ENCODE peak calls at places on chromosomes 6 and 20, in six cellular contexts. R is heart left ventricle, L is NCI-H345, V is ovary, B is NCI-H2029, Q is COR-L47. K is an unnamed sample.

GRCh38 chr20:57464642-57465211 is 60.2 kb downstream of the CTCFL start:
- DNase-seq in R (no peak), L (no peak), V (no peak), B (no peak), Q (no peak), K (no peak)

GRCh38 chr6:38307730-38308129 is 332.0 kb downstream of the BTBD9 start:
- DNase-seq in R (no peak), L (no peak), V (no peak), B (no peak), Q (no peak), K (no peak)

GRCh38 chr6:119568580-119568979 is 219.0 kb upstream of the MAN1A1 start:
- DNase-seq in R (no peak), L (no peak), V (no peak), B (no peak), Q (no peak), K (no peak)

GRCh38 chr6:106975699-106976032 is 1.1 kb upstream of the CD24 start:
- DNase-seq in R (no peak), L (no peak), V (no peak), B (no peak), Q (no peak), K (no peak)

GRCh38 chr6:35681298-35681697 is 7.4 kb downstream of the FKBP5 start:
- DNase-seq in R (no peak), L (no peak), V (no peak), B (no peak), Q (no peak), K (no peak)

GRCh38 chr6:12450446-12450845 is 160.3 kb downstream of the EDN1 start:
- DNase-seq in R (no peak), L (no peak), V (no peak), B (no peak), Q (no peak), K (no peak)

GRCh38 chr20:22459754-22460153 is 124.6 kb downstream of the FOXA2 start:
- DNase-seq in R (no peak), L (no peak), V (no peak), B (no peak), Q (no peak), K (no peak)

GRCh38 chr6:98944168-98944567 is 3.6 kb downstream of the FBXL4 start:
- DNase-seq in R (no peak), L (no peak), V (no peak), B (no peak), Q (no peak), K (no peak)

GRCh38 chr20:34110025-34111013 is 1.7 kb downstream of the EIF2S2 start:
- DNase-seq in R (no peak), L (no peak), V (no peak), B (no peak), Q (no peak), K (no peak)

GRCh38 chr6:18389479-18389878 is 2.3 kb downstream of the RNF144B start:
- DNase-seq in R (no peak), L (no peak), V (no peak), B (no peak), Q (no peak), K (no peak)

GRCh38 chr20:8940311-8940710 is 128.6 kb upstream of the PLCB4 start:
- DNase-seq in R (no peak), L (no peak), V (no peak), B (no peak), Q (no peak), K (no peak)

GRCh38 chr20:43925215-43925614 is 10.6 kb downstream of the TOX2 start:
- DNase-seq in R (no peak), L (no peak), V (no peak), B (no peak), Q (no peak), K (no peak)

GRCh38 chr20:22475662-22476061 is 108.7 kb downstream of the FOXA2 start:
- DNase-seq in R (no peak), L (no peak), V (no peak), B (no peak), Q (no peak), K (no peak)

GRCh38 chr20:37364013-37364926 is 18.3 kb downstream of the SRC start:
- DNase-seq in R (peak), L (no peak), V (peak), B (no peak), Q (no peak), K (no peak)

GRCh38 chr20:48265791-48266190 is 480.5 kb upstream of the SULF2 start:
- DNase-seq in R (no peak), L (no peak), V (no peak), B (no peak), Q (no peak), K (no peak)

GRCh38 chr6:108501559-108501958 is 59.2 kb upstream of the FOXO3 start:
- DNase-seq in R (no peak), L (no peak), V (no peak), B (no peak), Q (no peak), K (no peak)

GRCh38 chr20:23032679-23033078 is 2.4 kb upstream of the SSTR4 start:
- DNase-seq in R (no peak), L (no peak), V (no peak), B (no peak), Q (no peak), K (no peak)

GRCh38 chr6:84137989-84138575 is 89.4 kb downstream of the CEP162 start:
- DNase-seq in R (no peak), L (no peak), V (no peak), B (no peak), Q (no peak), K (no peak)

GRCh38 chr20:25251019-25251418 is 3.1 kb downstream of the PYGB start:
- DNase-seq in R (no peak), L (no peak), V (no peak), B (peak), Q (no peak), K (no peak)

GRCh38 chr20:62176866-62177265 is 6.0 kb upstream of the MTG2 start:
- DNase-seq in R (no peak), L (no peak), V (no peak), B (no peak), Q (no peak), K (no peak)

GRCh38 chr20:31573555-31574295 is 31.4 kb upstream of the ID1 start:
- DNase-seq in R (no peak), L (peak), V (peak), B (peak), Q (peak), K (peak)

GRCh38 chr20:31664696-31665354 is 27.1 kb downstream of the COX4I2 start:
- DNase-seq in R (no peak), L (no peak), V (no peak), B (no peak), Q (no peak), K (no peak)

GRCh38 chr6:137309078-137309762 is 90.0 kb upstream of the IFNGR1 start:
- DNase-seq in R (peak), L (peak), V (peak), B (peak), Q (peak), K (peak)

GRCh38 chr6:10434235-10434634 is 19.4 kb upstream of the TFAP2A start:
- DNase-seq in R (no peak), L (no peak), V (no peak), B (no peak), Q (no peak), K (no peak)

GRCh38 chr6:85580878-85581267 is 12.8 kb downstream of the SNX14 start:
- DNase-seq in R (peak), L (no peak), V (no peak), B (no peak), Q (no peak), K (no peak)

GRCh38 chr6:81925201-81925600 is 172.7 kb upstream of the TENT5A start:
- DNase-seq in R (no peak), L (no peak), V (no peak), B (no peak), Q (no peak), K (no peak)

GRCh38 chr20:23153696-23154341 is 67.7 kb upstream of the CD93 start:
- DNase-seq in R (no peak), L (no peak), V (no peak), B (no peak), Q (no peak), K (no peak)

GRCh38 chr6:111552241-111552744 is 53.4 kb downstream of the TRAF3IP2 start:
- DNase-seq in R (peak), L (peak), V (peak), B (no peak), Q (peak), K (peak)

GRCh38 chr6:143024977-143025376 is 35.7 kb upstream of the AIG1 start:
- DNase-seq in R (no peak), L (no peak), V (no peak), B (no peak), Q (no peak), K (no peak)

GRCh38 chr6:21143651-21144050 is 449.9 kb upstream of the SOX4 start:
- DNase-seq in R (no peak), L (no peak), V (no peak), B (no peak), Q (no peak), K (no peak)

GRCh38 chr6:149899926-149900619 is 2.2 kb upstream of the RAET1E start:
- DNase-seq in R (no peak), L (no peak), V (no peak), B (no peak), Q (no peak), K (no peak)

GRCh38 chr6:32244270-32244669 is 20.4 kb upstream of the NOTCH4 start:
- DNase-seq in R (no peak), L (no peak), V (no peak), B (no peak), Q (no peak), K (no peak)

GRCh38 chr20:61394088-61394822 is 142.2 kb downstream of the CDH4 start:
- DNase-seq in R (no peak), L (no peak), V (no peak), B (no peak), Q (no peak), K (no peak)

GRCh38 chr6:13760307-13760706 is 48.7 kb upstream of the RANBP9 start:
- DNase-seq in R (no peak), L (no peak), V (no peak), B (no peak), Q (no peak), K (no peak)